ENCODE peak calls at places on chromosome 9, in seven cellular contexts. One of them, this sample, is unnamed.

GRCh38 chr9:68530618-68531017 is 10.1 kb downstream of the TMEM252 start:
- DNase-seq in IMR-90: peak; percentile 19
- DNase-seq in H9: peak; percentile 67
- DNase-seq in neuronal stem cell: no peak
- DNase-seq in mesenchymal stem cell: peak; percentile 90
- DNase-seq in H1: no peak
- DNase-seq in trophoblast cell: peak; percentile 93
- DNase-seq in this sample: peak; percentile 75

GRCh38 chr9:135139366-135139965 is 52.0 kb downstream of the OLFM1 start:
- DNase-seq in IMR-90: no peak
- DNase-seq in H9: no peak
- DNase-seq in neuronal stem cell: no peak
- DNase-seq in mesenchymal stem cell: no peak
- DNase-seq in H1: no peak
- DNase-seq in trophoblast cell: no peak
- DNase-seq in this sample: peak; percentile 57

GRCh38 chr9:37156781-37157356 is 36.5 kb downstream of the ZCCHC7 start:
- DNase-seq in IMR-90: peak; percentile 38
- DNase-seq in H9: no peak
- DNase-seq in neuronal stem cell: no peak
- DNase-seq in mesenchymal stem cell: peak; percentile 38
- DNase-seq in H1: no peak
- DNase-seq in trophoblast cell: no peak
- DNase-seq in this sample: peak; percentile 63

GRCh38 chr9:36029765-36030528 is 6.8 kb upstream of the RECK start:
- DNase-seq in IMR-90: peak; percentile 99
- DNase-seq in H9: no peak
- DNase-seq in neuronal stem cell: no peak
- DNase-seq in mesenchymal stem cell: peak; percentile 91
- DNase-seq in H1: no peak
- DNase-seq in trophoblast cell: peak; percentile 98
- DNase-seq in this sample: no peak

GRCh38 chr9:137429974-137430722 is 7.0 kb downstream of the NOXA1 start:
- DNase-seq in IMR-90: no peak
- DNase-seq in H9: peak; percentile 69
- DNase-seq in neuronal stem cell: no peak
- DNase-seq in mesenchymal stem cell: no peak
- DNase-seq in H1: no peak
- DNase-seq in trophoblast cell: no peak
- DNase-seq in this sample: no peak

GRCh38 chr9:14961372-14962068 is 51.3 kb upstream of the FREM1 start:
- DNase-seq in IMR-90: no peak
- DNase-seq in H9: peak; percentile 48
- DNase-seq in neuronal stem cell: no peak
- DNase-seq in mesenchymal stem cell: peak; percentile 24
- DNase-seq in H1: no peak
- DNase-seq in trophoblast cell: peak; percentile 14
- DNase-seq in this sample: peak; percentile 73

GRCh38 chr9:109856785-109857184 is 76.8 kb downstream of the PALM2AKAP2 start:
- DNase-seq in IMR-90: peak; percentile 33
- DNase-seq in H9: peak; percentile 35
- DNase-seq in neuronal stem cell: no peak
- DNase-seq in mesenchymal stem cell: no peak
- DNase-seq in H1: no peak
- DNase-seq in trophoblast cell: no peak
- DNase-seq in this sample: peak; percentile 59

GRCh38 chr9:112010537-112010936 is 113.9 kb downstream of the UGCG start:
- DNase-seq in IMR-90: no peak
- DNase-seq in H9: no peak
- DNase-seq in neuronal stem cell: no peak
- DNase-seq in mesenchymal stem cell: no peak
- DNase-seq in H1: no peak
- DNase-seq in trophoblast cell: no peak
- DNase-seq in this sample: no peak

GRCh38 chr9:124164800-124165199 is 92.9 kb upstream of the NEK6 start:
- DNase-seq in IMR-90: no peak
- DNase-seq in H9: no peak
- DNase-seq in neuronal stem cell: no peak
- DNase-seq in mesenchymal stem cell: no peak
- DNase-seq in H1: no peak
- DNase-seq in trophoblast cell: no peak
- DNase-seq in this sample: no peak

GRCh38 chr9:115024925-115025535 is 92.9 kb downstream of the TNC start:
- DNase-seq in IMR-90: no peak
- DNase-seq in H9: no peak
- DNase-seq in neuronal stem cell: peak; percentile 17
- DNase-seq in mesenchymal stem cell: no peak
- DNase-seq in H1: no peak
- DNase-seq in trophoblast cell: peak; percentile 89
- DNase-seq in this sample: peak; percentile 62
- H2AK5ac ChIP-seq in IMR-90: no peak overlapping the region
- H2AK5ac ChIP-seq in H9: no peak overlapping the region
- H2AK5ac ChIP-seq in neuronal stem cell: no peak overlapping the region
- H2AK5ac ChIP-seq in mesenchymal stem cell: peak overlapping the region; percentile 29
- H2AK5ac ChIP-seq in H1: no peak overlapping the region
- H2AK5ac ChIP-seq in trophoblast cell: peak overlapping the region; percentile 6
- H2AK5ac ChIP-seq in this sample: no peak overlapping the region

DNA sequence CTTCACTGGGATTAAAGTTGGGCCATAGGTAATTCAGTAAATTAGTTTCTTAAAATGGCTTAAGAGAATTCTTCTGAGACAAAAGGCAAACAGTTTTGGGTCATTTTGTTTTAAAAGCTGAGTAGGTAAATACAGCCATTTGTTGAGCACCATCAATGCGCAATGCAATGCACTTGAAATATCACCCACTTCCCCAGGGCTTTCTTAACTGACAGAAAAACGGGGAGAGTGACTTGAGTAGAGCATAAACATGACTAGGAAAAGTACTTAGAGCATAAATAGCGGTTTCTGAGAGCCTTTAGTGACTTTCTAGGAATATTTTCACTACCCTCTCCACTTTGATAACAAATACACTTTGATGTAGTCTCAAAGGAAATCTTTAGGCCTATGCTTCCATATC is 27.2 kb downstream of the MLANA start:
- DNase-seq in IMR-90: no peak
- DNase-seq in H9: no peak
- DNase-seq in neuronal stem cell: no peak
- DNase-seq in mesenchymal stem cell: no peak
- DNase-seq in H1: no peak
- DNase-seq in trophoblast cell: no peak
- DNase-seq in this sample: no peak
- H2AK5ac ChIP-seq in IMR-90: no peak overlapping the region
- H2AK5ac ChIP-seq in H9: no peak overlapping the region
- H2AK5ac ChIP-seq in neuronal stem cell: no peak overlapping the region
- H2AK5ac ChIP-seq in mesenchymal stem cell: no peak overlapping the region
- H2AK5ac ChIP-seq in H1: no peak overlapping the region
- H2AK5ac ChIP-seq in trophoblast cell: no peak overlapping the region
- H2AK5ac ChIP-seq in this sample: no peak overlapping the region

DNA sequence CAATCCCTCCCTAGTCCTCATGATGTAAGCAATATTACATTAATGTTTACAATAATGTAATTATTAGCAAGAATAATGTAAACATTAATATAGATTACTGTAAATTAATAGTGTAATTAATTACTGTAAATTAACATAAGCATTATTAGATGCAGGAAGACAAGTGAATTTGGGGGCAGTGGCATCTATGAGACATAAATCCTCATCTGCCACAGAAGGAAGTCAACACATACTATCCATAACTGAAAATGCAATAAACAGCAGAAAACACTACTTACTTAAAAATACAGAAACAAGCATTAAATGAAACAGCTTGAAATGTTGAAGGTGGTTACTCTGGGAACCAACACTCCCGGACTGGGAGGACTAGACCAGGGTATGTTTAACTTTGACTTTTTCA is 685 bp upstream of the NIPSNAP3A start:
- DNase-seq in IMR-90: no peak
- DNase-seq in H9: no peak
- DNase-seq in neuronal stem cell: no peak
- DNase-seq in mesenchymal stem cell: no peak
- DNase-seq in H1: no peak
- DNase-seq in trophoblast cell: no peak
- DNase-seq in this sample: no peak
- H2AK5ac ChIP-seq in IMR-90: no peak overlapping the region
- H2AK5ac ChIP-seq in H9: no peak overlapping the region
- H2AK5ac ChIP-seq in neuronal stem cell: no peak overlapping the region
- H2AK5ac ChIP-seq in mesenchymal stem cell: no peak overlapping the region
- H2AK5ac ChIP-seq in H1: no peak overlapping the region
- H2AK5ac ChIP-seq in trophoblast cell: no peak overlapping the region
- H2AK5ac ChIP-seq in this sample: no peak overlapping the region

GRCh38 chr9:113479150-113479761 is 15.7 kb downstream of the RGS3 start:
- DNase-seq in IMR-90: no peak
- DNase-seq in H9: no peak
- DNase-seq in neuronal stem cell: no peak
- DNase-seq in mesenchymal stem cell: no peak
- DNase-seq in H1: no peak
- DNase-seq in trophoblast cell: no peak
- DNase-seq in this sample: no peak

GRCh38 chr9:113482991-113483675 is 19.6 kb downstream of the RGS3 start:
- DNase-seq in IMR-90: no peak
- DNase-seq in H9: peak; percentile 10
- DNase-seq in neuronal stem cell: no peak
- DNase-seq in mesenchymal stem cell: no peak
- DNase-seq in H1: no peak
- DNase-seq in trophoblast cell: no peak
- DNase-seq in this sample: no peak

GRCh38 chr9:113481176-113481805 is 17.8 kb downstream of the RGS3 start:
- DNase-seq in IMR-90: no peak
- DNase-seq in H9: no peak
- DNase-seq in neuronal stem cell: no peak
- DNase-seq in mesenchymal stem cell: no peak
- DNase-seq in H1: no peak
- DNase-seq in trophoblast cell: no peak
- DNase-seq in this sample: no peak

GRCh38 chr9:113482341-113482740 is 18.8 kb downstream of the RGS3 start:
- DNase-seq in IMR-90: no peak
- DNase-seq in H9: no peak
- DNase-seq in neuronal stem cell: no peak
- DNase-seq in mesenchymal stem cell: no peak
- DNase-seq in H1: no peak
- DNase-seq in trophoblast cell: no peak
- DNase-seq in this sample: no peak

GRCh38 chr9:113480612-113481011 is 17.1 kb downstream of the RGS3 start:
- DNase-seq in IMR-90: no peak
- DNase-seq in H9: no peak
- DNase-seq in neuronal stem cell: no peak
- DNase-seq in mesenchymal stem cell: no peak
- DNase-seq in H1: no peak
- DNase-seq in trophoblast cell: no peak
- DNase-seq in this sample: no peak
- H2AK5ac ChIP-seq in IMR-90: peak overlapping the region; percentile 59
- H2AK5ac ChIP-seq in H9: no peak overlapping the region
- H2AK5ac ChIP-seq in neuronal stem cell: peak overlapping the region; percentile 16
- H2AK5ac ChIP-seq in mesenchymal stem cell: no peak overlapping the region
- H2AK5ac ChIP-seq in H1: no peak overlapping the region
- H2AK5ac ChIP-seq in trophoblast cell: no peak overlapping the region
- H2AK5ac ChIP-seq in this sample: no peak overlapping the region

GRCh38 chr9:87343816-87344438 is 153.7 kb upstream of the DAPK1 start:
- DNase-seq in IMR-90: no peak
- DNase-seq in H9: no peak
- DNase-seq in neuronal stem cell: no peak
- DNase-seq in mesenchymal stem cell: no peak
- DNase-seq in H1: no peak
- DNase-seq in trophoblast cell: peak; percentile 91
- DNase-seq in this sample: no peak

GRCh38 chr9:87342743-87343142 is 154.9 kb upstream of the DAPK1 start:
- DNase-seq in IMR-90: no peak
- DNase-seq in H9: no peak
- DNase-seq in neuronal stem cell: no peak
- DNase-seq in mesenchymal stem cell: no peak
- DNase-seq in H1: no peak
- DNase-seq in trophoblast cell: no peak
- DNase-seq in this sample: no peak

GRCh38 chr9:87350915-87351314 is 146.8 kb upstream of the DAPK1 start:
- DNase-seq in IMR-90: no peak
- DNase-seq in H9: no peak
- DNase-seq in neuronal stem cell: no peak
- DNase-seq in mesenchymal stem cell: peak; percentile 77
- DNase-seq in H1: no peak
- DNase-seq in trophoblast cell: no peak
- DNase-seq in this sample: no peak

GRCh38 chr9:87340391-87340790 is 157.3 kb upstream of the DAPK1 start:
- DNase-seq in IMR-90: no peak
- DNase-seq in H9: no peak
- DNase-seq in neuronal stem cell: no peak
- DNase-seq in mesenchymal stem cell: no peak
- DNase-seq in H1: no peak
- DNase-seq in trophoblast cell: peak; percentile 71
- DNase-seq in this sample: no peak

DNA sequence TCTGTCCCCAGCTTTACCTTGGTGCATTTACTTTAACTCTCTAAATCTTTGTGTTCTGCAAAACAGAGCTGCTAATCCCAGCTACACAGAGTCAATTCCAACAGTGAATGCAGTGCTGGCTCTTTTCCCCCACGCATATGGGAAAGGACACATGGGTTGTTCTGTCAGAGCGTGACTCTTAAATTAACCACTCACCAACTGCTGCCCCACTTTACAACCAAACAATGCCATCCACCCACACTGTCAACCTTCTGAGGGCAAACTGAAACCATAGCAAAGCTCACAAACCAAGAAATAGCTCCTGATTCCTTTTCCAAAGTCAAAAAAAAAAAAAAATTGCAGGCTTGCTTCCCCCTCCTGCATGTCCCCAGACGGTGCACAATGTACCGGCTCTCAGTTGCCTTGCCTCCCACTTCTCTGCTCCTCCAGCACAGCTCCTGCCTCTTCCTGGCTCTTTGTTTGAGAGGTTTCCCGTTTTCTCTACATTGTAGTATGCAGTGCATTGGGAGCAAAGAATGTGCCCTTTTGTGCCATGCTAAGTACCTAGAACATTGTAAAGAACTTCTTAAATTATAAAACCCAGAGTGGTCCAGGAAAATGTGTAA is 151.5 kb upstream of the DAPK1 start:
- DNase-seq in IMR-90: no peak
- DNase-seq in H9: no peak
- DNase-seq in neuronal stem cell: no peak
- DNase-seq in mesenchymal stem cell: no peak
- DNase-seq in H1: no peak
- DNase-seq in trophoblast cell: no peak
- DNase-seq in this sample: no peak
- H2AK5ac ChIP-seq in IMR-90: no peak overlapping the region
- H2AK5ac ChIP-seq in H9: no peak overlapping the region
- H2AK5ac ChIP-seq in neuronal stem cell: peak overlapping the region; percentile 30
- H2AK5ac ChIP-seq in mesenchymal stem cell: no peak overlapping the region
- H2AK5ac ChIP-seq in H1: no peak overlapping the region
- H2AK5ac ChIP-seq in trophoblast cell: no peak overlapping the region
- H2AK5ac ChIP-seq in this sample: no peak overlapping the region

GRCh38 chr9:38668791-38669466 is 48.5 kb upstream of the ANKRD18A start:
- DNase-seq in IMR-90: no peak
- DNase-seq in H9: no peak
- DNase-seq in neuronal stem cell: no peak
- DNase-seq in mesenchymal stem cell: no peak
- DNase-seq in H1: no peak
- DNase-seq in trophoblast cell: no peak
- DNase-seq in this sample: no peak
- H2AK5ac ChIP-seq in IMR-90: no peak overlapping the region
- H2AK5ac ChIP-seq in H9: no peak overlapping the region
- H2AK5ac ChIP-seq in neuronal stem cell: no peak overlapping the region
- H2AK5ac ChIP-seq in mesenchymal stem cell: peak overlapping the region; percentile 3
- H2AK5ac ChIP-seq in H1: no peak overlapping the region
- H2AK5ac ChIP-seq in trophoblast cell: no peak overlapping the region
- H2AK5ac ChIP-seq in this sample: no peak overlapping the region